ENCODE peak calls at places on chromosome 19, in five cellular contexts. U, O, F, V and M are unnamed samples.

GRCh38 chr19:53908106-53908932 is 759 bp upstream of the CACNG7 start:
- DNase-seq in U (no peak), O (no peak), F (peak), V (peak), M (no peak)

GRCh38 chr19:6765738-6766356 is 1.4 kb downstream of the SH2D3A start:
- DNase-seq in U (peak), O (no peak), F (peak), V (no peak), M (peak)

GRCh38 chr19:12680034-12680433 is 1.6 kb downstream of the DHPS start:
- DNase-seq in U (no peak), O (no peak), F (no peak), V (no peak), M (no peak)

GRCh38 chr19:41501854-41502253 is 58.9 kb downstream of the ERICH4 start:
- DNase-seq in U (no peak), O (no peak), F (no peak), V (no peak), M (no peak)

GRCh38 chr19:17104679-17105078 is 29.1 kb downstream of the MYO9B start:
- DNase-seq in U (no peak), O (no peak), F (no peak), V (no peak), M (no peak)

GRCh38 chr19:12346896-12347295 is 13.5 kb upstream of the ZNF563 start:
- DNase-seq in U (no peak), O (no peak), F (no peak), V (no peak), M (no peak)

GRCh38 chr19:30036154-30037129 is 94.4 kb downstream of the URI1 start:
- DNase-seq in U (peak), O (no peak), F (no peak), V (no peak), M (no peak)

GRCh38 chr19:40234429-40235237 is 8.1 kb upstream of the CCNP start:
- DNase-seq in U (no peak), O (no peak), F (no peak), V (no peak), M (no peak)

GRCh38 chr19:53388168-53388567 is 6.8 kb upstream of the ZNF765 start:
- DNase-seq in U (no peak), O (no peak), F (no peak), V (no peak), M (no peak)

GRCh38 chr19:6577410-6578125 is 13.4 kb downstream of the CD70 start:
- DNase-seq in U (peak), O (no peak), F (no peak), V (no peak), M (peak)

GRCh38 chr19:29489182-29489951 is 36.4 kb upstream of the VSTM2B start:
- DNase-seq in U (no peak), O (peak), F (no peak), V (no peak), M (no peak)

GRCh38 chr19:51131780-51132680 is 7.3 kb downstream of the SIGLEC9 start:
- DNase-seq in U (no peak), O (no peak), F (no peak), V (peak), M (no peak)

GRCh38 chr19:8403098-8403819 is 9.8 kb upstream of the MARCHF2 start:
- DNase-seq in U (no peak), O (no peak), F (no peak), V (no peak), M (no peak)

GRCh38 chr19:46730187-46730586 is 13.3 kb upstream of the PRKD2 start:
- DNase-seq in U (no peak), O (no peak), F (no peak), V (no peak), M (no peak)

GRCh38 chr19:50798943-50799851 is 9.0 kb downstream of the ACP4 start:
- DNase-seq in U (no peak), O (no peak), F (no peak), V (no peak), M (no peak)

GRCh38 chr19:29485293-29485692 is 40.5 kb upstream of the VSTM2B start:
- DNase-seq in U (no peak), O (peak), F (no peak), V (no peak), M (no peak)

GRCh38 chr19:43820098-43820860 is 6.8 kb upstream of the ZNF283 start:
- DNase-seq in U (no peak), O (peak), F (peak), V (no peak), M (no peak)

GRCh38 chr19:51595776-51596175 is 24.7 kb downstream of the ZNF175 start:
- DNase-seq in U (no peak), O (no peak), F (no peak), V (no peak), M (no peak)

GRCh38 chr19:17091758-17092333 is 16.3 kb downstream of the MYO9B start:
- DNase-seq in U (no peak), O (no peak), F (no peak), V (no peak), M (no peak)

GRCh38 chr19:51959791-51960190 is 26.8 kb downstream of the ZNF350 start:
- DNase-seq in U (no peak), O (no peak), F (no peak), V (no peak), M (no peak)

GRCh38 chr19:34513767-34514166 is 32.2 kb downstream of the WTIP start:
- DNase-seq in U (no peak), O (no peak), F (no peak), V (no peak), M (no peak)

GRCh38 chr19:35741216-35741541 is 1.1 kb downstream of the IGFLR1 start:
- DNase-seq in U (no peak), O (no peak), F (no peak), V (no peak), M (no peak)

GRCh38 chr19:16367269-16367683 is 42.6 kb downstream of the KLF2 start:
- DNase-seq in U (no peak), O (peak), F (no peak), V (no peak), M (no peak)

GRCh38 chr19:10001899-10002298 is 8.4 kb downstream of the COL5A3 start:
- DNase-seq in U (no peak), O (no peak), F (peak), V (no peak), M (no peak)

GRCh38 chr19:5948697-5949564 is 29.0 kb downstream of the RANBP3 start:
- DNase-seq in U (no peak), O (no peak), F (no peak), V (no peak), M (no peak)

GRCh38 chr19:48837586-48838191 is 1.4 kb upstream of the HSD17B14 start:
- DNase-seq in U (no peak), O (no peak), F (no peak), V (no peak), M (no peak)

GRCh38 chr19:49676136-49676689 is 858 bp upstream of the PRMT1 start:
- DNase-seq in U (peak), O (peak), F (peak), V (peak), M (peak)

GRCh38 chr19:57406516-57407123 is 4.3 kb upstream of the ZNF17 start:
- DNase-seq in U (no peak), O (peak), F (peak), V (peak), M (no peak)

GRCh38 chr19:34962281-34962944 is 1.6 kb downstream of the ZNF792 start:
- DNase-seq in U (no peak), O (no peak), F (no peak), V (no peak), M (no peak)

GRCh38 chr19:12893582-12893981 is 2.6 kb downstream of the GCDH start:
- DNase-seq in U (no peak), O (no peak), F (no peak), V (no peak), M (no peak)

GRCh38 chr19:32581704-32582164 is 744 bp downstream of the PDCD5 start:
- DNase-seq in U (peak), O (no peak), F (no peak), V (peak), M (peak)

GRCh38 chr19:29966594-29967249 is 24.7 kb downstream of the URI1 start:
- DNase-seq in U (no peak), O (no peak), F (no peak), V (peak), M (no peak)

DNA sequence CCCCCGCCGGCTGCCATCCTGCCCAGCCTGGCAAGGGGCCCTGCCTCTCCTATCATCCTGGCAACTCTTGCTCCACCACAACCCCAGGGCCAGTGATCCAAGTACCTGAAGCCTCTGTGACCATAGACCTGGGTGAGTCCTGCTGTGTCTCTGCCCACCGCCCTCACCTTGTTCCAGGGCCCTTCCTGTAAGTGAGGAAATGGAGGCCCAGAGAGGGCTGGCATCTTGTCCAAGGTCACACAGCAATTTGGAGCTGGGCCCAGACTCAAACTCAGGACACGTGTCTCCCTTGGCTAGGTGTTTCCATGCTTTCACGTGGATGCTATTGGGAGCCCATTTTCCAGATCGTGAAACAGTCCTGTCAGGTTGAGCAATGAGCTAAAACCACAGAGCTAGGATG is 3.7 kb downstream of the CREB3L3 start:
- DNase-seq in U (no peak), O (no peak), F (no peak), V (no peak), M (no peak)
- H3K27ac ChIP-seq in U (no peak), O (no peak), F (no peak), V (no peak), M (no peak)

DNA sequence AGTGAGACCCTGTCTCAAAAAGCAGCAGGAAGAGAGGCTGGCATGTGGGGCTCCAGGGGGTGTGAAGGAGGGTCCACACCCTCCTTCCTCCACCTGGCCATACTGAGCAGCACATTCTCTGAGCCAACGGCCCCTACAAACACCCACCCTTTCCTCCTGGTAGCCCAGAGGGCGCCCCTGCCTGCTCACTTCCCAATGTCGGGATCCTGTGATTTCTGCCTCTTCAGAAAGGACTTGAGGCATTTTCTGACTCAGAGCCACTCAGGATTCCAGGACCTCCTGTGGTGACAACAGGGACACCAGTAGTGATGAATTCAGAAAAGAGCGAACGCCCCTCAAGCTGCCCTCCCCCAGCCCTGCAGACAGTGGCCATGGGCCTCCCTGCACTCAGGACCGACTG is 36.9 kb upstream of the LDLR start:
- DNase-seq in U (no peak), O (no peak), F (no peak), V (no peak), M (no peak)
- H3K27ac ChIP-seq in U (no peak), O (no peak), F (no peak), V (no peak), M (no peak)

GRCh38 chr19:14078406-14078805 is 5.8 kb downstream of the MISP3 start:
- DNase-seq in U (no peak), O (no peak), F (no peak), V (no peak), M (no peak)

GRCh38 chr19:14073925-14074838 is 1.6 kb downstream of the MISP3 start:
- DNase-seq in U (peak), O (no peak), F (no peak), V (peak), M (no peak)

GRCh38 chr19:14073232-14073924 is 792 bp downstream of the MISP3 start:
- DNase-seq in U (peak), O (peak), F (peak), V (peak), M (no peak)

GRCh38 chr19:14070268-14071050 is 2.1 kb upstream of the MISP3 start:
- DNase-seq in U (no peak), O (no peak), F (no peak), V (no peak), M (no peak)

GRCh38 chr19:14072535-14073231 is at the start of gene MISP3:
- DNase-seq in U (no peak), O (no peak), F (peak), V (peak), M (no peak)
- H3K27ac ChIP-seq in U (no peak), O (peak), F (peak), V (peak), M (peak)

DNA sequence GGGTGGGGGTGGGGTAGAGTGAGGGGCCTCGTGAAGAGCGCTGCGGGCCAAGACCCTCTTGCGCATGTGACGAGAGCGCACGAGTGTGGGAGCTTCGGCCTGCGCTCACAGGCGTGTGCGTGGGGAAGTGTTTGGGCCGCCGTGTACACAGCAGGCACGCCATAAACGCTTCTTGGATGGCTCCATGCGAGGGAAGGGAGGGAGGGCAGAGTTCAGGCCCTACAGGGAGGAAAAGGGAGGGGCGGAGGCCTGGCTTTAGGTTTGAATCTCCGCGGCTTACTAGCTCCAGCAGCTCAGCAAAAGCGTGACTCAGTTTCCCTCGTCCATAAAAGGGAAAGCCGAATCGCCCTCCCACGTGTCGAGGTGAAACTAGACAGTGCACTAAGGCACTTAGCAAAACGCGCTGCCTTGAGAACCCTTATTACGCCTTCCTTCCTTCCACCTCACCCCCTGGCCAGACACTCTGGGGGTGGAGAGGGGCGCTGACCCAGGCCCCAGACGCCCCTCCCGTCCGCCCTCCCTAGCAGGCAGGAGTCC is 12.5 kb downstream of the GADD45B start:
- DNase-seq in U (no peak), O (no peak), F (no peak), V (no peak), M (no peak)
- H3K27ac ChIP-seq in U (no peak), O (peak), F (no peak), V (no peak), M (no peak)

GRCh38 chr19:1093330-1093729 is 1.8 kb downstream of the POLR2E start:
- DNase-seq in U (no peak), O (no peak), F (no peak), V (no peak), M (no peak)
- H3K27ac ChIP-seq in U (no peak), O (no peak), F (no peak), V (no peak), M (no peak)

DNA sequence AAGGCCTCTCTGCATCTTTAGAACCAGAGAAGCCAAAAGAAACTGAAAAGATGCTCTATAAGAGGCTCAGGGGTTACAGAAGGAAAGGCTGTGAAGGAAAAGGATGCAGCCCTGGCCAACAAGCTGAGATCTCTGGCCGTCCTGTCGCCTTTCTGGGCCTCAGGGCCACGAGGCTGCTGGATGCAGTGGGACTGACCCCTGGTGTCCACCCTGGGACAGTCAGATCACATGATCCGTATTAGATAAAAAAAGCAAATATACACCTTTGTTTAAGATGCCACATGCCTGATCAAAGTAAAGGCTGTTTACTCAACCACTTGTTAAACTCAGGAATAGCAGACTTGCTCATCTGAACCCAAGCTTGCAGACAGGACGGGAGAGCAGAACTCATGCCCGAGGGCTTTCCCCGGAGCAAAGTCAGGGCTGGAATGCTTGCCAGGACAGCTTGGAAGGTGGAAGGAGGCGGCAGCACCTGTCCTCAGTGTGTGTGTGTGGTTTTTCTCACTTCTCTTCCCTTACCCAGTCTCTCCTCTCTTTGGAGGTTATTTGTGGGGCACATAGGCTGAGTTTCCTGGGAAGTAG is 206.5 kb upstream of the TSHZ3 start:
- DNase-seq in U (no peak), O (no peak), F (no peak), V (no peak), M (no peak)
- H3K27ac ChIP-seq in U (no peak), O (no peak), F (no peak), V (no peak), M (no peak)

GRCh38 chr19:2049741-2050348 is 1.2 kb downstream of the MKNK2 start:
- DNase-seq in U (peak), O (peak), F (peak), V (peak), M (no peak)
- H3K27ac ChIP-seq in U (peak), O (peak), F (peak), V (peak), M (peak)